ENCODE peak calls at places on chromosomes 12 and 14, in seven cellular contexts. O is GF-D8; C is SK-MEL-5; K is stimulated activated CD4-positive, alpha-beta T cell treated with anti-CD3 and anti-CD28 coated beads, Interleukin-15, amount 100 ng/mL, for 1 hour; Q is hippocampal formation; P is Kasumi-1; X is posterior cingulate gyrus. H is an unnamed sample.

GRCh38 chr12:97368462-97369150 is 94.0 kb upstream of the RMST start:
- DNase-seq in Q (no peak), C (no peak), X (no peak), O (no peak), K (no peak), P (no peak), H (no peak)

GRCh38 chr12:121773011-121773777 is 20.3 kb downstream of the RHOF start:
- DNase-seq in P (peak; percentile 66), C (peak; percentile 81), O (peak; percentile 44), X (peak; percentile 74), K (peak; percentile 64), Q (peak; percentile 30), H (no peak)

GRCh38 chr14:38405851-38406630 is 150.1 kb upstream of the CLEC14A start:
- DNase-seq in C (no peak), Q (no peak), X (no peak), K (no peak), O (no peak), P (no peak), H (no peak)

GRCh38 chr12:95700316-95700785 is 90.2 kb downstream of the NTN4 start:
- DNase-seq in O (no peak), C (no peak), X (no peak), P (no peak), Q (no peak), K (no peak), H (no peak)

GRCh38 chr14:72291908-72292688 is 359.9 kb downstream of the RGS6 start:
- DNase-seq in O (no peak), P (peak; percentile 72), C (peak; percentile 72), X (no peak), Q (peak; percentile 39), K (no peak), H (no peak)

GRCh38 chr14:95710106-95710505 is 3.8 kb downstream of the TCL1A start:
- DNase-seq in P (no peak), C (no peak), O (no peak), X (no peak), Q (no peak), K (no peak), H (no peak)

GRCh38 chr12:12017798-12018197 is 52.9 kb upstream of the BCL2L14 start:
- DNase-seq in K (no peak), O (no peak), P (no peak), X (no peak), Q (no peak), C (peak; percentile 17), H (no peak)

GRCh38 chr14:105248368-105249174 is at the start of gene BTBD6:
- DNase-seq in O (no peak), X (peak; percentile 89), K (peak; percentile 85), C (peak; percentile 85), Q (peak; percentile 70), P (peak; percentile 55), H (peak; percentile 64)

GRCh38 chr12:26798013-26798412 is 35.0 kb downstream of the ITPR2 start:
- DNase-seq in C (no peak), K (no peak), Q (no peak), O (no peak), X (no peak), P (peak; percentile 33), H (no peak)

GRCh38 chr14:94373708-94374107 is 14.7 kb downstream of the SERPINA1 start:
- DNase-seq in X (no peak), C (no peak), K (no peak), O (no peak), Q (no peak), P (no peak), H (no peak)

GRCh38 chr12:547883-548470 is 88.2 kb downstream of the B4GALNT3 start:
- DNase-seq in P (no peak), X (no peak), C (no peak), O (no peak), K (no peak), Q (no peak), H (no peak)

GRCh38 chr14:68396411-68396930 is 396.4 kb downstream of the ZFP36L1 start:
- DNase-seq in K (no peak), Q (no peak), X (no peak), C (no peak), O (no peak), P (no peak), H (no peak)

GRCh38 chr14:48325486-48325885 is 650.1 kb upstream of the MDGA2 start:
- DNase-seq in K (no peak), O (no peak), Q (no peak), P (no peak), C (no peak), X (no peak), H (no peak)

GRCh38 chr12:25458047-25458552 is 95.0 kb downstream of the LMNTD1 start:
- DNase-seq in O (no peak), C (peak; percentile 89), X (no peak), K (no peak), Q (peak; percentile 6), P (no peak), H (no peak)

GRCh38 chr12:30806989-30807694 is 52.4 kb upstream of the CAPRIN2 start:
- DNase-seq in O (peak; percentile 2), C (peak; percentile 79), K (no peak), Q (peak; percentile 57), X (no peak), P (peak; percentile 68), H (no peak)

GRCh38 chr14:23321572-23322547 is 603 bp downstream of the PABPN1 start:
- DNase-seq in P (peak; percentile 32), O (peak; percentile 6), Q (no peak), X (peak; percentile 49), C (peak; percentile 37), K (peak; percentile 35), H (no peak)

GRCh38 chr14:32099473-32099872 is 22.4 kb downstream of the ARHGAP5 start:
- DNase-seq in O (no peak), P (no peak), Q (no peak), K (no peak), C (no peak), X (no peak), H (no peak)

GRCh38 chr12:57632369-57632897 is 568 bp downstream of the B4GALNT1 start:
- DNase-seq in X (no peak), Q (no peak), O (no peak), C (no peak), K (no peak), P (no peak), H (no peak)

GRCh38 chr12:5015711-5016492 is 27.8 kb upstream of the KCNA5 start:
- DNase-seq in K (no peak), O (no peak), X (no peak), P (no peak), C (no peak), Q (no peak), H (no peak)